ENCODE peak calls at places on chromosomes 4 and X, in eight cellular contexts. X, H, S, T, U, Z, Q and Y are unnamed samples.

GRCh38 chr4:156786713-156787112 is 184.9 kb downstream of the PDGFC start:
- DNase-seq in X (no peak), H (no peak), S (no peak), T (no peak), U (no peak), Z (no peak), Q (no peak), Y (no peak)

GRCh38 chr4:66486068-66486467 is 815.8 kb upstream of the EPHA5 start:
- DNase-seq in X (no peak), H (no peak), S (no peak), T (no peak), U (no peak), Z (no peak), Q (no peak), Y (no peak)

GRCh38 chrX:127313638-127314037 is 494.1 kb downstream of the PRR32 start:
- DNase-seq in X (no peak), H (no peak), S (no peak), T (no peak), U (no peak), Z (no peak), Q (no peak), Y (no peak)

GRCh38 chr4:147830987-147831386 is 99.1 kb downstream of the ARHGAP10 start:
- DNase-seq in X (no peak), H (no peak), S (no peak), T (no peak), U (no peak), Z (no peak), Q (no peak), Y (peak; percentile 12)

GRCh38 chr4:122700178-122700725 is 32.3 kb upstream of the BBS12 start:
- DNase-seq in X (no peak), H (no peak), S (no peak), T (no peak), U (no peak), Z (no peak), Q (no peak), Y (no peak)

GRCh38 chr4:158051401-158052235 is 121.2 kb downstream of the GASK1B start:
- DNase-seq in X (no peak), H (no peak), S (peak; percentile 63), T (no peak), U (no peak), Z (peak; percentile 47), Q (no peak), Y (no peak)

GRCh38 chr4:65789850-65790249 is 119.6 kb upstream of the EPHA5 start:
- DNase-seq in X (no peak), H (no peak), S (no peak), T (no peak), U (no peak), Z (no peak), Q (no peak), Y (no peak)

GRCh38 chr4:146073517-146073916 is 102.0 kb upstream of the LSM6 start:
- DNase-seq in X (no peak), H (no peak), S (no peak), T (no peak), U (no peak), Z (no peak), Q (no peak), Y (no peak)

GRCh38 chrX:31223817-31224216 is 152.0 kb upstream of the FTHL17 start:
- DNase-seq in X (no peak), H (no peak), S (no peak), T (no peak), U (no peak), Z (no peak), Q (no peak), Y (no peak)

GRCh38 chrX:153765138-153766079 is 1.4 kb downstream of the PLXNB3 start:
- DNase-seq in X (no peak), H (no peak), S (no peak), T (no peak), U (peak; percentile 24), Z (no peak), Q (no peak), Y (no peak)

GRCh38 chr4:116357758-116358157 is 727.6 kb downstream of the TRAM1L1 start:
- DNase-seq in X (peak; percentile 42), H (no peak), S (no peak), T (no peak), U (no peak), Z (no peak), Q (peak; percentile 36), Y (no peak)

GRCh38 chr4:133162941-133163340 is 13.8 kb downstream of the PCDH10 start:
- DNase-seq in X (no peak), H (no peak), S (no peak), T (no peak), U (no peak), Z (no peak), Q (no peak), Y (no peak)

GRCh38 chr4:66688674-66689073 is 856.6 kb downstream of the CENPC start:
- DNase-seq in X (peak; percentile 54), H (peak; percentile 70), S (no peak), T (no peak), U (no peak), Z (peak; percentile 19), Q (no peak), Y (no peak)

GRCh38 chrX:133335027-133335426 is 80.3 kb downstream of the GPC4 start:
- DNase-seq in X (peak; percentile 85), H (peak; percentile 42), S (no peak), T (peak; percentile 7), U (no peak), Z (no peak), Q (no peak), Y (no peak)

GRCh38 chr4:113169368-113169767 is 119.9 kb downstream of the ANK2 start:
- DNase-seq in X (no peak), H (no peak), S (no peak), T (no peak), U (peak; percentile 41), Z (no peak), Q (no peak), Y (no peak)

GRCh38 chr4:54085284-54085683 is 14.7 kb upstream of the GSX2 start:
- DNase-seq in X (no peak), H (no peak), S (peak; percentile 69), T (no peak), U (no peak), Z (no peak), Q (no peak), Y (no peak)

GRCh38 chr4:94962484-94962883 is 204.7 kb downstream of the BMPR1B start:
- DNase-seq in X (no peak), H (no peak), S (no peak), T (no peak), U (no peak), Z (no peak), Q (no peak), Y (no peak)

GRCh38 chr4:1627417-1628313 is 56.4 kb downstream of the FAM53A start:
- DNase-seq in X (no peak), H (no peak), S (no peak), T (no peak), U (no peak), Z (no peak), Q (no peak), Y (no peak)

GRCh38 chr4:169115897-169116254 is 105.8 kb upstream of the CBR4 start:
- DNase-seq in X (no peak), H (peak; percentile 73), S (peak; percentile 89), T (no peak), U (no peak), Z (peak; percentile 94), Q (no peak), Y (peak; percentile 37)